ENCODE peak calls at places on chromosomes 4 and X, in ten cellular contexts. Z, P, G, D, R, N, B, A, V and E are unnamed samples.
A peak's percentile ranks its signal among the peaks of the same experiment; 100 is the strongest.

GRCh38 chr4:40379248-40379647 is 44.1 kb downstream of the CHRNA9 start:
- DNase-seq in G (no peak), P (no peak), Z (no peak), R (no peak), B (no peak), N (no peak), D (no peak), A (no peak), V (no peak), E (no peak)

GRCh38 chrX:142982679-142983078 is 43.0 kb upstream of the SPANXN4 start:
- DNase-seq in B (no peak), G (no peak), A (no peak), N (no peak), P (no peak), Z (no peak), V (no peak), R (no peak), D (no peak), E (no peak)

GRCh38 chr4:70945046-70945445 is 42.9 kb downstream of the MOB1B start:
- DNase-seq in A (no peak), B (no peak), P (no peak), G (no peak), N (no peak), Z (no peak), R (no peak), D (no peak), V (no peak), E (no peak)

GRCh38 chrX:17032351-17032750 is 85.9 kb downstream of the REPS2 start:
- DNase-seq in N (peak; percentile 14), V (peak; percentile 64), B (no peak), P (no peak), G (no peak), Z (no peak), D (peak; percentile 21), R (peak; percentile 7), A (no peak), E (no peak)

GRCh38 chr4:183852910-183853555 is 52.1 kb upstream of the STOX2 start:
- DNase-seq in V (no peak), Z (no peak), G (no peak), B (no peak), A (no peak), N (no peak), R (no peak), D (no peak), P (no peak), E (no peak)

GRCh38 chrX:20664774-20665173 is 398.1 kb upstream of the RPS6KA3 start:
- DNase-seq in G (no peak), B (no peak), N (no peak), A (no peak), R (no peak), D (no peak), V (no peak), Z (no peak), P (no peak), E (no peak)

GRCh38 chrX:137792214-137792613 is 226.3 kb downstream of the ZIC3 start:
- DNase-seq in P (no peak), G (no peak), A (no peak), V (no peak), R (no peak), N (no peak), D (no peak), Z (no peak), B (no peak), E (no peak)

GRCh38 chr4:114286275-114286674 is 306.8 kb upstream of the ARSJ start:
- DNase-seq in B (no peak), R (no peak), G (no peak), D (no peak), Z (no peak), N (no peak), P (no peak), V (no peak), A (no peak), E (no peak)

GRCh38 chrX:2657532-2657931 is 33.6 kb upstream of the CD99 start:
- DNase-seq in G (no peak), B (no peak), D (no peak), Z (no peak), A (no peak), R (no peak), V (no peak), N (no peak), P (no peak), E (no peak)

GRCh38 chr4:138236035-138236434 is 6.1 kb downstream of the SLC7A11 start:
- DNase-seq in B (no peak), P (no peak), R (no peak), Z (no peak), N (no peak), D (no peak), V (no peak), G (no peak), A (no peak), E (no peak)

GRCh38 chrX:16646366-16647168 is 3.4 kb upstream of the S100G start:
- DNase-seq in Z (no peak), A (no peak), G (no peak), B (no peak), V (no peak), P (no peak), N (no peak), R (no peak), D (no peak), E (no peak)

GRCh38 chr4:54077812-54078211 is 13.4 kb upstream of the CHIC2 start:
- DNase-seq in R (no peak), V (no peak), D (no peak), Z (no peak), G (no peak), A (no peak), B (no peak), N (no peak), P (no peak), E (no peak)

GRCh38 chr4:54085284-54085683 is 14.7 kb upstream of the GSX2 start:
- DNase-seq in B (no peak), D (no peak), R (peak; percentile 31), N (peak; percentile 77), V (no peak), Z (no peak), P (no peak), A (no peak), G (no peak), E (no peak)

GRCh38 chr4:54076673-54077072 is 12.3 kb upstream of the CHIC2 start:
- DNase-seq in R (no peak), B (no peak), A (no peak), Z (no peak), N (no peak), V (no peak), P (no peak), D (no peak), G (no peak), E (no peak)

DNA sequence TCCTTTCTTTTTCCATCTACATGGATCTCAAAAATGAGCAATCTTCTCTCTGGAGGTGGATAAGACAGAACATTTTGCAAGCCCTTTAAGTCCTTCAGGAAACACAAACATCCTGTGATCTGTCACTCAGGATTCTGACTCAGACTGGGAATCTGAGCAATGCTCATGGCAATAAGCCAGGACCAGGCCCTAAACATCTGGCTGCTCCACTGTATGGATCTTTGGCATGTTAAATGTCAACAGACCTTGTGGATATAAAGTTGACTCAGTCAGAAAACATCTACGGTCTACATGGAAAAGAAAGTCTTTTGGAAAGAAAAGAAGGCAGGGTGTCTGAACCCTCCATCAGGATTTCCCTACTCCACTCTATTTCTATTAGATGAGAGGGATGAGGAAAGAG is 17.8 kb upstream of the CHIC2 start:
- DNase-seq in Z (peak; percentile 70), R (peak; percentile 66), P (no peak), N (no peak), V (no peak), A (no peak), B (no peak), G (no peak), D (no peak), E (no peak)
- TF ChIP-seq POLR2A in Z (no peak), R (no peak), P (no peak), N (no peak), V (no peak), A (no peak), B (no peak), G (no peak), D (no peak), E (no peak)

GRCh38 chr4:2795558-2796260 is 2.8 kb downstream of the SH3BP2 start:
- DNase-seq in D (no peak), R (no peak), A (no peak), B (peak; percentile 63), V (no peak), G (no peak), P (no peak), N (no peak), Z (no peak), E (peak; percentile 83)

GRCh38 chr4:2792711-2793577 is at the start of gene SH3BP2:
- DNase-seq in V (peak; percentile 74), D (peak; percentile 53), Z (peak; percentile 40), G (peak; percentile 90), P (peak; percentile 73), R (peak; percentile 47), B (peak; percentile 88), A (peak; percentile 76), N (peak; percentile 62), E (peak; percentile 95)

GRCh38 chr4:2794707-2795557 is 2.0 kb downstream of the SH3BP2 start:
- DNase-seq in R (no peak), P (no peak), V (peak; percentile 26), D (peak; percentile 45), B (peak; percentile 78), N (peak; percentile 52), A (no peak), Z (no peak), G (peak; percentile 62), E (peak; percentile 92)

GRCh38 chr4:2793578-2793919 is 664 bp downstream of the SH3BP2 start:
- DNase-seq in Z (peak; percentile 12), B (peak; percentile 70), P (peak; percentile 45), R (no peak), N (no peak), A (no peak), G (peak; percentile 65), D (peak; percentile 64), V (peak; percentile 21), E (peak; percentile 90)

GRCh38 chr4:2793920-2794706 is 1.2 kb downstream of the SH3BP2 start:
- DNase-seq in V (peak; percentile 27), D (no peak), G (peak; percentile 46), R (no peak), N (no peak), B (peak; percentile 71), Z (no peak), A (peak; percentile 4), P (peak; percentile 60), E (peak; percentile 86)
- TF ChIP-seq POLR2A in V (no peak), D (no peak), G (no peak), R (no peak), N (no peak), B (no peak), Z (no peak), A (no peak), P (peak; percentile 55), E (no peak)

DNA sequence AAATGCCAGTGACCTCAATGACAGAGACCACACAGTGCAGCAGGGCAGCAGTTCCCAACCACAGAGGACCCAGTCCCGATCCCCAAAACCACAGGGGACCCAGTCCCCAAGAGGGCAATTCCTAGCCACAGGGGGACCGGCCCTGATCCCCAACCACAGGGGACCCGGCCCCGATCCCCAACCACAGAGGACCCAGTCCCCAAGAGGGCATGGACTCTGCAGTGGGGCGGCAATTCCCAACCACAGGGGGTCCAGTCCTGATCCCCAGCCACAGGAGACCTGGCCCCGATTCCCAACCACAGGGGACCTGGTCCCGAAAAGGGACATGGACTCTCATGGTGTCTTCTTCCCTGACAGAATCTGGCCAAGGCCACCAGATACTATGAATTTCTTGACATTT is 136.3 kb downstream of the AFAP1 start:
- DNase-seq in B (peak; percentile 65), R (no peak), P (no peak), A (no peak), V (no peak), G (no peak), N (no peak), D (no peak), Z (no peak), E (peak; percentile 67)
- TF ChIP-seq POLR2A in B (no peak), R (no peak), P (no peak), A (no peak), V (no peak), G (no peak), N (no peak), D (no peak), Z (no peak), E (no peak)

GRCh38 chrX:40012800-40013682 is 84.7 kb downstream of the BCOR start:
- DNase-seq in V (peak; percentile 77), D (peak; percentile 29), G (peak; percentile 80), P (peak; percentile 8), B (peak; percentile 88), A (no peak), Z (no peak), R (peak; percentile 28), N (peak; percentile 28), E (peak; percentile 88)
- TF ChIP-seq POLR2A in V (peak; percentile 25), D (no peak), G (peak; percentile 66), P (no peak), B (no peak), A (no peak), Z (no peak), R (peak; percentile 29), N (no peak), E (no peak)